ENCODE peak calls at places on chromosome X, in ten cellular contexts. One of them, this sample, is unnamed.

GRCh38 chrX:68681443-68681941 is 34.0 kb downstream of the STARD8 start:
- DNase-seq in HCT116: no peak
- DNase-seq in GM12878: peak
- DNase-seq in spleen: no peak
- DNase-seq in K562: no peak
- DNase-seq in breast epithelium: no peak
- DNase-seq in endothelial cell of umbilical vein: no peak
- DNase-seq in transverse colon: no peak
- DNase-seq in stomach: no peak
- DNase-seq in GM12891: no peak
- DNase-seq in this sample: no peak

GRCh38 chrX:38817004-38817703 is 15.9 kb downstream of the MID1IP1 start:
- DNase-seq in GM12878: no peak
- DNase-seq in endothelial cell of umbilical vein: peak
- DNase-seq in breast epithelium: no peak
- DNase-seq in GM12891: no peak
- DNase-seq in HCT116: no peak
- DNase-seq in K562: peak
- DNase-seq in transverse colon: peak
- DNase-seq in spleen: no peak
- DNase-seq in stomach: no peak
- DNase-seq in this sample: no peak

GRCh38 chrX:100642296-100642695 is 1.7 kb upstream of the SRPX2 start:
- DNase-seq in GM12891: no peak
- DNase-seq in breast epithelium: no peak
- DNase-seq in transverse colon: no peak
- DNase-seq in K562: no peak
- DNase-seq in HCT116: no peak
- DNase-seq in stomach: no peak
- DNase-seq in spleen: no peak
- DNase-seq in endothelial cell of umbilical vein: peak
- DNase-seq in GM12878: no peak
- DNase-seq in this sample: no peak

GRCh38 chrX:135112096-135112729 is 8.1 kb downstream of the ETDB start:
- DNase-seq in stomach: no peak
- DNase-seq in GM12891: no peak
- DNase-seq in breast epithelium: no peak
- DNase-seq in GM12878: no peak
- DNase-seq in endothelial cell of umbilical vein: peak
- DNase-seq in K562: peak
- DNase-seq in spleen: no peak
- DNase-seq in HCT116: peak
- DNase-seq in transverse colon: no peak
- DNase-seq in this sample: no peak

GRCh38 chrX:17413228-17413627 is 38.2 kb downstream of the NHS start:
- DNase-seq in GM12878: no peak
- DNase-seq in breast epithelium: no peak
- DNase-seq in K562: no peak
- DNase-seq in stomach: no peak
- DNase-seq in endothelial cell of umbilical vein: no peak
- DNase-seq in spleen: no peak
- DNase-seq in GM12891: no peak
- DNase-seq in transverse colon: no peak
- DNase-seq in HCT116: peak
- DNase-seq in this sample: no peak

GRCh38 chrX:153381684-153382532 is 19.2 kb downstream of the PNMA6E start:
- DNase-seq in HCT116: no peak
- DNase-seq in endothelial cell of umbilical vein: peak
- DNase-seq in transverse colon: no peak
- DNase-seq in stomach: no peak
- DNase-seq in breast epithelium: no peak
- DNase-seq in K562: peak
- DNase-seq in GM12891: no peak
- DNase-seq in spleen: no peak
- DNase-seq in GM12878: no peak
- DNase-seq in this sample: no peak

GRCh38 chrX:135050603-135051002 is 1.3 kb downstream of the RTL8A start:
- DNase-seq in K562: no peak
- DNase-seq in breast epithelium: no peak
- DNase-seq in spleen: no peak
- DNase-seq in GM12891: no peak
- DNase-seq in transverse colon: no peak
- DNase-seq in HCT116: no peak
- DNase-seq in stomach: no peak
- DNase-seq in GM12878: no peak
- DNase-seq in endothelial cell of umbilical vein: no peak
- DNase-seq in this sample: no peak

GRCh38 chrX:52346462-52347165 is 22.2 kb upstream of the XAGE2 start:
- DNase-seq in HCT116: peak
- DNase-seq in K562: no peak
- DNase-seq in stomach: no peak
- DNase-seq in GM12891: no peak
- DNase-seq in breast epithelium: no peak
- DNase-seq in GM12878: no peak
- DNase-seq in endothelial cell of umbilical vein: no peak
- DNase-seq in transverse colon: no peak
- DNase-seq in spleen: no peak
- DNase-seq in this sample: no peak

GRCh38 chrX:153343674-153344073 is 9.7 kb downstream of the ZNF275 start:
- DNase-seq in stomach: no peak
- DNase-seq in transverse colon: no peak
- DNase-seq in K562: no peak
- DNase-seq in endothelial cell of umbilical vein: no peak
- DNase-seq in breast epithelium: no peak
- DNase-seq in spleen: no peak
- DNase-seq in GM12891: no peak
- DNase-seq in GM12878: no peak
- DNase-seq in HCT116: no peak
- DNase-seq in this sample: no peak

GRCh38 chrX:46978341-46979291 is 66.4 kb downstream of the JADE3 start:
- DNase-seq in GM12891: peak
- DNase-seq in HCT116: peak
- DNase-seq in GM12878: peak
- DNase-seq in transverse colon: peak
- DNase-seq in spleen: peak
- DNase-seq in endothelial cell of umbilical vein: peak
- DNase-seq in stomach: peak
- DNase-seq in breast epithelium: peak
- DNase-seq in K562: peak
- DNase-seq in this sample: peak

GRCh38 chrX:1679238-1679637 is 64.4 kb downstream of the ASMT start:
- DNase-seq in breast epithelium: no peak
- DNase-seq in HCT116: no peak
- DNase-seq in GM12891: no peak
- DNase-seq in GM12878: no peak
- DNase-seq in endothelial cell of umbilical vein: no peak
- DNase-seq in transverse colon: no peak
- DNase-seq in stomach: no peak
- DNase-seq in K562: no peak
- DNase-seq in spleen: no peak
- DNase-seq in this sample: no peak

GRCh38 chrX:129737921-129738320 is 858 bp upstream of the XPNPEP2 start:
- DNase-seq in GM12878: no peak
- DNase-seq in spleen: no peak
- DNase-seq in stomach: no peak
- DNase-seq in HCT116: no peak
- DNase-seq in transverse colon: no peak
- DNase-seq in K562: no peak
- DNase-seq in GM12891: no peak
- DNase-seq in breast epithelium: no peak
- DNase-seq in endothelial cell of umbilical vein: no peak
- DNase-seq in this sample: no peak

GRCh38 chrX:129736491-129736890 is 2.3 kb upstream of the XPNPEP2 start:
- DNase-seq in stomach: no peak
- DNase-seq in HCT116: no peak
- DNase-seq in GM12878: no peak
- DNase-seq in transverse colon: no peak
- DNase-seq in breast epithelium: no peak
- DNase-seq in spleen: no peak
- DNase-seq in endothelial cell of umbilical vein: no peak
- DNase-seq in GM12891: no peak
- DNase-seq in K562: no peak
- DNase-seq in this sample: no peak

GRCh38 chrX:129739591-129739990 is 812 bp downstream of the XPNPEP2 start:
- DNase-seq in GM12891: no peak
- DNase-seq in endothelial cell of umbilical vein: no peak
- DNase-seq in HCT116: no peak
- DNase-seq in stomach: no peak
- DNase-seq in spleen: no peak
- DNase-seq in transverse colon: no peak
- DNase-seq in breast epithelium: no peak
- DNase-seq in GM12878: no peak
- DNase-seq in K562: no peak
- DNase-seq in this sample: no peak

GRCh38 chrX:129741880-129742758 is 3.3 kb downstream of the XPNPEP2 start:
- DNase-seq in GM12878: no peak
- DNase-seq in spleen: no peak
- DNase-seq in transverse colon: no peak
- DNase-seq in K562: peak
- DNase-seq in stomach: no peak
- DNase-seq in GM12891: no peak
- DNase-seq in endothelial cell of umbilical vein: no peak
- DNase-seq in HCT116: no peak
- DNase-seq in breast epithelium: no peak
- DNase-seq in this sample: no peak

DNA sequence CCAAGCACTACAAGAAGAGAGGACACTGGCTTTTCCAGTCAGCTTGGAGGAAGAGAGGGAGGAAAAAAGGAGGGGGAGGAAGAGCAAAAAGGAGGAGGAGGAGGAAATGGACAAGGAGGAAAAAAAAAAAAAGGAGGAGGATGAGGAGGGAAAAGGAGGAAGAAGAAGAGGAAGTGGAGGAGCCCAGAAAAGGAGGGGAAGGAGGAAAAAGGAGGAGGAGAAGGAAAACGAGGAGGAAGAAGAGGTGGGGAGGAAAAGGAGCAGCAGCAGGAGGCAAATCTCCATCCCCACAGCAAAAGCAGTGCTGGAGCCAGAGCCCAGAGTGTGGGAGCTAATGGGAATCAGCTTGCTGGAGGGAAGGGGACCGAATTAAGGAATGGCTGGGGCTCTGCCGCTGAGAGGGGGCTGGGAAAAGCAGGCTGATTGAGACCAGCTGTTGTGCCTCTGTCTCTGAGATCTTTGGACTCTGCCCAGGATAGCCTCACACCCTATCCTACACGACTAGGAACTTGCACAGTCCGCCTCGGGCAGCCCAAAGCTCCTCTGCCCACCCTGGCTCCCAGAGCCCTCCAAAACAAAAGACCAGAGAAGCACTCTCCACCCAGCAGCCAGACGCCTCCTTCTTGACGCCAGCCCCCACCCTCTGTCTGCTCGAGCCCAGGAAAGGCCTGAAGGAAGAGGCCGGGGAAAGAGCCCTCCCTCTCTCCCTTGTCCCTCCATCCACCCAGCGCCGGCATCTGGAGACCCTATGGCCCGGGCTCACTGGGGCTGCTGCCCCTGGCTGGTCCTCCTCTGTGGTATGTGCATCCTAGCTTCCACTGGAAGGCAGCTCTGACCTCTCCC is at the start of gene XPNPEP2:
- DNase-seq in spleen: no peak
- DNase-seq in transverse colon: no peak
- DNase-seq in K562: no peak
- DNase-seq in breast epithelium: no peak
- DNase-seq in stomach: no peak
- DNase-seq in GM12878: no peak
- DNase-seq in GM12891: no peak
- DNase-seq in endothelial cell of umbilical vein: no peak
- DNase-seq in HCT116: no peak
- DNase-seq in this sample: no peak
- TF ChIP-seq POLR2AphosphoS5 in spleen: no peak
- TF ChIP-seq POLR2AphosphoS5 in transverse colon: no peak
- TF ChIP-seq POLR2AphosphoS5 in K562: no peak
- TF ChIP-seq POLR2AphosphoS5 in breast epithelium: no peak
- TF ChIP-seq POLR2AphosphoS5 in stomach: no peak
- TF ChIP-seq POLR2AphosphoS5 in GM12878: no peak
- TF ChIP-seq POLR2AphosphoS5 in GM12891: no peak
- TF ChIP-seq POLR2AphosphoS5 in endothelial cell of umbilical vein: no peak
- TF ChIP-seq POLR2AphosphoS5 in HCT116: no peak
- TF ChIP-seq POLR2AphosphoS5 in this sample: no peak

GRCh38 chrX:71253253-71254091 is 468 bp downstream of the ZMYM3 start:
- DNase-seq in transverse colon: peak
- DNase-seq in spleen: peak
- DNase-seq in K562: peak
- DNase-seq in GM12878: no peak
- DNase-seq in HCT116: no peak
- DNase-seq in stomach: peak
- DNase-seq in GM12891: no peak
- DNase-seq in breast epithelium: peak
- DNase-seq in endothelial cell of umbilical vein: peak
- DNase-seq in this sample: peak
- TF ChIP-seq POLR2A in transverse colon: no peak
- TF ChIP-seq POLR2A in spleen: no peak
- TF ChIP-seq POLR2A in K562: peak
- TF ChIP-seq POLR2A in GM12878: no peak
- TF ChIP-seq POLR2A in HCT116: no peak
- TF ChIP-seq POLR2A in stomach: no peak
- TF ChIP-seq POLR2A in GM12891: no peak
- TF ChIP-seq POLR2A in breast epithelium: no peak
- TF ChIP-seq POLR2A in endothelial cell of umbilical vein: no peak
- TF ChIP-seq POLR2A in this sample: no peak

DNA sequence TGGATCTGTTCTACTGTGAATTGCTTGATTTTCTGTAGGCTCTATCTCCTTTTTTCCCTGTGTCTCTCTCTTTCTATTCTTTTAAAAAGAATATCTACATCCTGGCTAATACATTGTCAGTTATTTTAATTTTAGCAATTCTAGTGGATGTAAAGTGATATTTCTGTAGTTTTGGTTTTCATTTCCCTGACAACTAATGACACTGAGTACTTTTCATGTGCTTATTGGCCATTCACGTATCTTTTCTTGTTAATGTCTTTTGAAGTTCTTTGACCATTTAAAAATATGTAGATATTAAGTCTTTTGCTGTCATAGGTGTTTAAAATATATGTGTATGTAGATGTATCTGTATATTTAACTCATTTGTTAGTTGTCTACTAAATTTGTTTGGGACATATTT is 59.0 kb upstream of the SOX3 start:
- DNase-seq in transverse colon: no peak
- DNase-seq in K562: no peak
- DNase-seq in breast epithelium: no peak
- DNase-seq in spleen: no peak
- DNase-seq in GM12891: no peak
- DNase-seq in endothelial cell of umbilical vein: no peak
- DNase-seq in HCT116: no peak
- DNase-seq in stomach: no peak
- DNase-seq in GM12878: no peak
- DNase-seq in this sample: no peak
- TF ChIP-seq POLR2AphosphoS5 in transverse colon: no peak
- TF ChIP-seq POLR2AphosphoS5 in K562: no peak
- TF ChIP-seq POLR2AphosphoS5 in breast epithelium: no peak
- TF ChIP-seq POLR2AphosphoS5 in spleen: no peak
- TF ChIP-seq POLR2AphosphoS5 in GM12891: no peak
- TF ChIP-seq POLR2AphosphoS5 in endothelial cell of umbilical vein: no peak
- TF ChIP-seq POLR2AphosphoS5 in HCT116: no peak
- TF ChIP-seq POLR2AphosphoS5 in stomach: no peak
- TF ChIP-seq POLR2AphosphoS5 in GM12878: no peak
- TF ChIP-seq POLR2AphosphoS5 in this sample: no peak

DNA sequence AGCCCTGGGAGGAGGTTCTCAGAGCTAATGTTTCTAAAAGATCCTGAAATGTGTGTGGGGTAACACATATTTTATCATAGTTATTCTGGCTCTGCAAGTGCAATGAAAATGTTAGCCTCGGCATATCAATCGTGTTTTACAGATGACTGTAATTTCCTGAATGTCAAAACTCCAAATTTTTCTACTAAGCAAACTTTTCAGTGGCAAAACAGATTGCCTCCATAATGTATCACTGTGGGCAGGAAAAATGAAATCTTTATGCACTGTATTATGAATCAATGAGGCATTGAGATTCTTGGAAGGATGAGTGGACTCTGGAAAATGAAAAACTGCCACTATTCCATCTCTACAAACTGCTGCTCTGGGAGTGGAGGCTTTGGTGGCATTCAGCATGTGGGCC is 160.0 kb upstream of the MBNL3 start:
- DNase-seq in K562: no peak
- DNase-seq in GM12878: no peak
- DNase-seq in HCT116: no peak
- DNase-seq in GM12891: no peak
- DNase-seq in spleen: no peak
- DNase-seq in endothelial cell of umbilical vein: no peak
- DNase-seq in stomach: no peak
- DNase-seq in transverse colon: no peak
- DNase-seq in breast epithelium: no peak
- DNase-seq in this sample: no peak
- TF ChIP-seq POLR2A in K562: no peak
- TF ChIP-seq POLR2A in GM12878: no peak
- TF ChIP-seq POLR2A in HCT116: no peak
- TF ChIP-seq POLR2A in GM12891: no peak
- TF ChIP-seq POLR2A in spleen: no peak
- TF ChIP-seq POLR2A in endothelial cell of umbilical vein: no peak
- TF ChIP-seq POLR2A in stomach: no peak
- TF ChIP-seq POLR2A in transverse colon: no peak
- TF ChIP-seq POLR2A in breast epithelium: no peak
- TF ChIP-seq POLR2A in this sample: no peak